ENCODE peak calls at places on chromosomes 7 and 10, in eight cellular contexts. W is activated CD8-positive, alpha-beta memory T cell treated with anti-CD3 and anti-CD28 coated beads, Interleukin-2, amount 10 ng/mL, durations not matched to agents 7 days and 5 days; X is stimulated activated CD4-positive, alpha-beta T cell treated with anti-CD3 and anti-CD28 coated beads, Interleukin-2, amount 100 ng/mL, for 24 hours; R is progenitor cell of endocrine pancreas; A is coronary artery; F is A549; C is NCI-H226; Q is activated naive CD4-positive, alpha-beta T cell. H is an unnamed sample.

GRCh38 chr7:148435715-148436114 is 154.9 kb upstream of the C7orf33 start:
- DNase-seq in Q (no peak), R (no peak), A (no peak), W (no peak), X (no peak), F (no peak), C (no peak), H (no peak)

GRCh38 chr7:139153832-139154231 is 44.3 kb upstream of the ZC3HAV1 start:
- DNase-seq in C (peak), F (no peak), A (no peak), X (no peak), W (no peak), Q (no peak), R (no peak), H (no peak)

GRCh38 chr10:95867866-95868265 is 39.9 kb upstream of the CC2D2B start:
- DNase-seq in R (no peak), C (no peak), A (no peak), Q (no peak), W (no peak), X (no peak), F (no peak), H (no peak)

GRCh38 chr7:56062382-56062781 is 1.7 kb upstream of the SUMF2 start:
- DNase-seq in F (no peak), A (no peak), C (peak), W (no peak), Q (no peak), R (no peak), X (no peak), H (no peak)

GRCh38 chr10:87878664-87879459 is 15.4 kb downstream of the PTEN start:
- DNase-seq in R (no peak), Q (no peak), C (no peak), X (no peak), F (no peak), W (no peak), A (no peak), H (no peak)

GRCh38 chr7:122143376-122143750 is 686 bp downstream of the AASS start:
- DNase-seq in X (peak), C (no peak), Q (no peak), W (no peak), R (peak), A (peak), F (no peak), H (no peak)

GRCh38 chr7:133301444-133301843 is 48.6 kb downstream of the EXOC4 start:
- DNase-seq in R (no peak), F (no peak), C (no peak), Q (no peak), X (no peak), A (no peak), W (no peak), H (no peak)

GRCh38 chr7:148999166-148999565 is 29.1 kb downstream of the PDIA4 start:
- DNase-seq in R (no peak), W (no peak), C (no peak), Q (no peak), X (no peak), A (no peak), F (no peak), H (no peak)

GRCh38 chr7:29485376-29486190 is 78.1 kb upstream of the PRR15 start:
- DNase-seq in F (no peak), Q (no peak), X (no peak), W (no peak), R (no peak), A (no peak), C (no peak), H (no peak)

GRCh38 chr7:83947260-83947659 is 247.3 kb downstream of the SEMA3A start:
- DNase-seq in A (no peak), R (no peak), F (peak), C (no peak), W (no peak), X (peak), Q (no peak), H (no peak)

GRCh38 chr7:95526128-95526738 is 40.5 kb downstream of the ASB4 start:
- DNase-seq in F (no peak), R (no peak), Q (no peak), A (no peak), C (no peak), X (no peak), W (no peak), H (no peak)

GRCh38 chr7:2843711-2844152 is 376 bp downstream of the GNA12 start:
- DNase-seq in F (no peak), W (peak), C (peak), Q (no peak), R (peak), A (no peak), X (peak), H (peak)

GRCh38 chr7:134768243-134768642 is 11.2 kb upstream of the CALD1 start:
- DNase-seq in A (no peak), F (no peak), Q (no peak), R (no peak), C (no peak), X (no peak), W (no peak), H (no peak)

GRCh38 chr10:112202561-112203241 is 19.1 kb upstream of the GPAM start:
- DNase-seq in C (no peak), R (no peak), X (no peak), Q (no peak), F (peak), W (no peak), A (no peak), H (no peak)

GRCh38 chr10:50622497-50623298 is 1.1 kb downstream of the SGMS1 start:
- DNase-seq in Q (no peak), A (peak), C (peak), F (peak), X (peak), W (peak), R (peak), H (peak)

GRCh38 chr7:27106181-27106905 is 3.9 kb upstream of the HOXA2 start:
- DNase-seq in W (no peak), F (no peak), Q (no peak), X (no peak), R (peak), A (no peak), C (peak), H (peak)

GRCh38 chr7:35905555-35905954 is 104.7 kb downstream of the SEPTIN7 start:
- DNase-seq in R (no peak), X (no peak), Q (no peak), F (no peak), A (no peak), C (peak), W (no peak), H (no peak)

GRCh38 chr10:116742367-116743265 is at the start of gene HSPA12A:
- DNase-seq in C (peak), R (peak), W (no peak), Q (no peak), F (peak), A (peak), X (peak), H (peak)

GRCh38 chr10:95391570-95392249 is 100.9 kb upstream of the PDLIM1 start:
- DNase-seq in Q (no peak), C (no peak), A (no peak), F (peak), X (no peak), W (no peak), R (no peak), H (no peak)

GRCh38 chr7:106893591-106893990 is 28.5 kb downstream of the PIK3CG start:
- DNase-seq in F (no peak), R (no peak), X (no peak), A (no peak), C (no peak), W (no peak), Q (no peak), H (no peak)

GRCh38 chr7:4833691-4834600 is 27.9 kb downstream of the PAPOLB start:
- DNase-seq in R (no peak), C (no peak), A (peak), W (no peak), Q (no peak), F (no peak), X (no peak), H (peak)

GRCh38 chr7:102155821-102156441 is 130.7 kb upstream of the SH2B2 start:
- DNase-seq in R (no peak), X (no peak), A (no peak), Q (no peak), F (no peak), C (no peak), W (no peak), H (no peak)

GRCh38 chr7:13563257-13563656 is 426.2 kb downstream of the ETV1 start:
- DNase-seq in C (no peak), Q (no peak), X (no peak), W (no peak), R (no peak), A (no peak), F (no peak), H (no peak)

GRCh38 chr7:43083091-43083490 is 29.4 kb upstream of the HECW1 start:
- DNase-seq in C (no peak), F (no peak), X (no peak), R (no peak), A (no peak), W (no peak), Q (no peak), H (no peak)

GRCh38 chr10:65342226-65342625 is 1583.6 kb upstream of the LRRTM3 start:
- DNase-seq in Q (no peak), W (no peak), A (no peak), X (no peak), F (no peak), C (no peak), R (no peak), H (no peak)

GRCh38 chr7:135904282-135904681 is 72.9 kb downstream of the MTPN start:
- DNase-seq in Q (no peak), W (no peak), A (no peak), R (no peak), C (no peak), X (no peak), F (no peak), H (no peak)

GRCh38 chr7:84799131-84799530 is 387.7 kb downstream of the SEMA3D start:
- DNase-seq in Q (no peak), C (no peak), A (no peak), F (no peak), X (no peak), R (no peak), W (no peak), H (no peak)